ENCODE peak calls at places on chromosomes 12 and 14, in five cellular contexts. One of them, this sample, is unnamed.

GRCh38 chr14:59208224-59208814 is 19.9 kb downstream of the DAAM1 start:
- DNase-seq in CD8-positive, alpha-beta memory T cell: no peak
- DNase-seq in psoas muscle: no peak
- DNase-seq in left ventricle myocardium inferior: no peak
- DNase-seq in upper lobe of right lung: no peak
- DNase-seq in this sample: no peak

GRCh38 chr12:6145584-6145983 is 21.1 kb upstream of the VWF start:
- DNase-seq in CD8-positive, alpha-beta memory T cell: no peak
- DNase-seq in psoas muscle: no peak
- DNase-seq in left ventricle myocardium inferior: no peak
- DNase-seq in upper lobe of right lung: no peak
- DNase-seq in this sample: no peak

GRCh38 chr12:26266881-26267280 is 71.5 kb downstream of the SSPN start:
- DNase-seq in CD8-positive, alpha-beta memory T cell: no peak
- DNase-seq in psoas muscle: no peak
- DNase-seq in left ventricle myocardium inferior: no peak
- DNase-seq in upper lobe of right lung: no peak
- DNase-seq in this sample: no peak

GRCh38 chr12:30417697-30418231 is 277.9 kb downstream of the IPO8 start:
- DNase-seq in CD8-positive, alpha-beta memory T cell: no peak
- DNase-seq in psoas muscle: peak; percentile 61
- DNase-seq in left ventricle myocardium inferior: no peak
- DNase-seq in upper lobe of right lung: no peak
- DNase-seq in this sample: no peak

GRCh38 chr14:21940887-21941855 is 267.6 kb upstream of the OR4E1 start:
- DNase-seq in CD8-positive, alpha-beta memory T cell: no peak
- DNase-seq in psoas muscle: no peak
- DNase-seq in left ventricle myocardium inferior: no peak
- DNase-seq in upper lobe of right lung: no peak
- DNase-seq in this sample: no peak

GRCh38 chr12:34218193-34219045 is 196.1 kb downstream of the ALG10 start:
- DNase-seq in CD8-positive, alpha-beta memory T cell: peak; percentile 48
- DNase-seq in psoas muscle: no peak
- DNase-seq in left ventricle myocardium inferior: peak; percentile 44
- DNase-seq in upper lobe of right lung: peak; percentile 78
- DNase-seq in this sample: peak; percentile 37

GRCh38 chr12:6228535-6229223 is 28.5 kb downstream of the CD9 start:
- DNase-seq in CD8-positive, alpha-beta memory T cell: no peak
- DNase-seq in psoas muscle: peak; percentile 68
- DNase-seq in left ventricle myocardium inferior: no peak
- DNase-seq in upper lobe of right lung: no peak
- DNase-seq in this sample: no peak

GRCh38 chr12:104347374-104348075 is 44.0 kb downstream of the EID3 start:
- DNase-seq in CD8-positive, alpha-beta memory T cell: no peak
- DNase-seq in psoas muscle: no peak
- DNase-seq in left ventricle myocardium inferior: no peak
- DNase-seq in upper lobe of right lung: no peak
- DNase-seq in this sample: no peak

GRCh38 chr14:35140718-35141581 is 18.6 kb downstream of the PRORP start:
- DNase-seq in CD8-positive, alpha-beta memory T cell: no peak
- DNase-seq in psoas muscle: no peak
- DNase-seq in left ventricle myocardium inferior: no peak
- DNase-seq in upper lobe of right lung: no peak
- DNase-seq in this sample: no peak

GRCh38 chr12:108572166-108572790 is 9.9 kb downstream of the ISCU start:
- DNase-seq in CD8-positive, alpha-beta memory T cell: no peak
- DNase-seq in psoas muscle: no peak
- DNase-seq in left ventricle myocardium inferior: no peak
- DNase-seq in upper lobe of right lung: no peak
- DNase-seq in this sample: no peak

GRCh38 chr12:68245071-68246021 is 8.1 kb downstream of the IL22 start:
- DNase-seq in CD8-positive, alpha-beta memory T cell: no peak
- DNase-seq in psoas muscle: no peak
- DNase-seq in left ventricle myocardium inferior: no peak
- DNase-seq in upper lobe of right lung: no peak
- DNase-seq in this sample: no peak

GRCh38 chr12:18919826-18920511 is 182.1 kb downstream of the CAPZA3 start:
- DNase-seq in CD8-positive, alpha-beta memory T cell: no peak
- DNase-seq in psoas muscle: no peak
- DNase-seq in left ventricle myocardium inferior: no peak
- DNase-seq in upper lobe of right lung: no peak
- DNase-seq in this sample: no peak

GRCh38 chr14:64703393-64704144 is 655 bp upstream of the PLEKHG3 start:
- DNase-seq in CD8-positive, alpha-beta memory T cell: no peak
- DNase-seq in psoas muscle: no peak
- DNase-seq in left ventricle myocardium inferior: no peak
- DNase-seq in upper lobe of right lung: no peak
- DNase-seq in this sample: no peak

DNA sequence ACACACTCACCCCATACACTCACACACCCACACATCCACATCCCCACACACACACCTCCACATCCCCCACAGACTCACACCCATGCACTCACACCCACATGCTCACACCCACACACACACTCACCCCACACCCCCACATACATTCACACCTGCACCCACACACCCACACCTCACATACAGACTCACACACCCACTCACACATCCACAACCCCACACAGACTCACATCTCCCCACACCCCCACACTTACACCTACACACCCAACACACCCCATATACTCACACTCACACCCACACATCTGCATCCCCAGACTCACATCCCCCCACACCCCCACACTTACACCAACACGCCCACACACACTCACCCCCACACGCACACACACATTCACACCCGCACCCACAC is 171.8 kb downstream of the GLT1D1 start:
- DNase-seq in CD8-positive, alpha-beta memory T cell: no peak
- DNase-seq in psoas muscle: no peak
- DNase-seq in left ventricle myocardium inferior: no peak
- DNase-seq in upper lobe of right lung: no peak
- DNase-seq in this sample: no peak
- H3K4me3 ChIP-seq in CD8-positive, alpha-beta memory T cell: no peak overlapping the region
- H3K4me3 ChIP-seq in psoas muscle: no peak overlapping the region
- H3K4me3 ChIP-seq in left ventricle myocardium inferior: no peak overlapping the region
- H3K4me3 ChIP-seq in upper lobe of right lung: no peak overlapping the region
- H3K4me3 ChIP-seq in this sample: no peak overlapping the region

GRCh38 chr14:33930464-33930863 is 20.4 kb downstream of the EGLN3 start:
- DNase-seq in CD8-positive, alpha-beta memory T cell: no peak
- DNase-seq in psoas muscle: no peak
- DNase-seq in left ventricle myocardium inferior: no peak
- DNase-seq in upper lobe of right lung: no peak
- DNase-seq in this sample: no peak

GRCh38 chr14:33932033-33932432 is 18.8 kb downstream of the EGLN3 start:
- DNase-seq in CD8-positive, alpha-beta memory T cell: no peak
- DNase-seq in psoas muscle: no peak
- DNase-seq in left ventricle myocardium inferior: no peak
- DNase-seq in upper lobe of right lung: no peak
- DNase-seq in this sample: no peak

GRCh38 chr14:33931439-33931838 is 19.4 kb downstream of the EGLN3 start:
- DNase-seq in CD8-positive, alpha-beta memory T cell: no peak
- DNase-seq in psoas muscle: no peak
- DNase-seq in left ventricle myocardium inferior: no peak
- DNase-seq in upper lobe of right lung: no peak
- DNase-seq in this sample: no peak

GRCh38 chr14:33925209-33925608 is 25.7 kb downstream of the EGLN3 start:
- DNase-seq in CD8-positive, alpha-beta memory T cell: no peak
- DNase-seq in psoas muscle: no peak
- DNase-seq in left ventricle myocardium inferior: no peak
- DNase-seq in upper lobe of right lung: no peak
- DNase-seq in this sample: no peak

DNA sequence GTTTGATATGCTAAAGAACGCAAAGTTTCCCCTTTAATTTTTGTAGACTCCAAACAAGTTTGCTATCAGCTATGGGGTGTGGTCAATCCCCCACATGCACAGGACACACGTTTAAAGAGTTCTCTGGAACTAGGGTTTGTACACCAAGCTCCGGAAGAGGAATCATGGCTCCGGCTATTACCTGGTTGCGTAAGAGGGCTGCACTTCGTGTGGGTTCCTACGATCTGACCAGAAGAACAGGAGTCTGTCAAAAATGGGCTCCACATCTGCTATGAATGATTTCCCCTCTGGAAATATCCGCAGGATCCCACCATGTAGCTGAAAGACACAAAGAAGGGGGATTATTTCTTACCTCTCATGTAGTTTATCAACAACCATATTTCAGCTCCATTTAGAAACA is 22.0 kb downstream of the EGLN3 start:
- DNase-seq in CD8-positive, alpha-beta memory T cell: no peak
- DNase-seq in psoas muscle: no peak
- DNase-seq in left ventricle myocardium inferior: no peak
- DNase-seq in upper lobe of right lung: no peak
- DNase-seq in this sample: no peak
- H3K9me3 ChIP-seq in CD8-positive, alpha-beta memory T cell: no peaks in the 10 kb centered on the region
- H3K9me3 ChIP-seq in psoas muscle: no peaks in the 10 kb centered on the region
- H3K9me3 ChIP-seq in left ventricle myocardium inferior: no peaks in the 10 kb centered on the region
- H3K9me3 ChIP-seq in upper lobe of right lung: no peaks in the 10 kb centered on the region
- H3K9me3 ChIP-seq in this sample: no peaks in the 10 kb centered on the region

GRCh38 chr12:124321040-124321481 is 26.2 kb downstream of the RFLNA start:
- DNase-seq in CD8-positive, alpha-beta memory T cell: peak; percentile 36
- DNase-seq in psoas muscle: peak; percentile 85
- DNase-seq in left ventricle myocardium inferior: peak; percentile 68
- DNase-seq in upper lobe of right lung: peak; percentile 84
- DNase-seq in this sample: peak; percentile 79

GRCh38 chr12:124323771-124324530 is 29.1 kb downstream of the RFLNA start:
- DNase-seq in CD8-positive, alpha-beta memory T cell: no peak
- DNase-seq in psoas muscle: no peak
- DNase-seq in left ventricle myocardium inferior: no peak
- DNase-seq in upper lobe of right lung: no peak
- DNase-seq in this sample: no peak

GRCh38 chr12:124322271-124322998 is 27.5 kb downstream of the RFLNA start:
- DNase-seq in CD8-positive, alpha-beta memory T cell: no peak
- DNase-seq in psoas muscle: no peak
- DNase-seq in left ventricle myocardium inferior: no peak
- DNase-seq in upper lobe of right lung: no peak
- DNase-seq in this sample: no peak

GRCh38 chr12:124319368-124320050 is 24.6 kb downstream of the RFLNA start:
- DNase-seq in CD8-positive, alpha-beta memory T cell: no peak
- DNase-seq in psoas muscle: no peak
- DNase-seq in left ventricle myocardium inferior: no peak
- DNase-seq in upper lobe of right lung: no peak
- DNase-seq in this sample: no peak

DNA sequence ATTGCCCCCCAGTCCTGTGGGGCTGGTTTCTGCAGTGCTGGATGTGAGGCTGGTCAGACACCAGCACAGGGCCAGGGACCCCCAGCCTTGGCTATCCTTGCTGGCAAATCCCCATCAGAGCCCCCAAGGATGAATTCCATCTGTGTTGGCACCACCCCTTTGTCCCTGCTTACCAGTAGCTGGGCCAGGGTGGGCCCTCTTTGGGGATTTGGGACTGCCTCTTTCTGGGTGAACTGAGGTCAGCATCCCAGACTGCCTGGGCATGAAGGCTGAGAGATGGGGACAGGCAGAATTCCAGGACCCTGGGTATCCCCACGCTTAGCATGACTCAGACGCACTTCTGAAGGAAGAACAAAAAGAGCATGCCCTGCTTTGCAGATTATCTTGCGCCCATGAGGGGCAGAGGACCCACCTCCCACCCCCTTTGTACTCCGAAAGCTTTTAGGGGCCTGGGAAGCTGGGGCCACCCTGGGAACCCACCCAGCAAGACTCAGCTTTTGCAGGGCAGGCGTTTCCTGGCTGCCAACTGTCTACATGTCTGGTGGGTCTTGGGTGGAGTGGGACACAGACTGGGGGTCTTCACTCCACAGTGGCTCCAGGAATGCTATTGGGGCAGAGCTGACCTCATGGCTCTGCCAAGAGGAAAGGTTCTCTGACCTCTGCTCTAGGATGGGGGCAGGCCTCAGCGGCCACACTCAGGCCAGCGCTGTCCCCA is 26.8 kb downstream of the RFLNA start:
- DNase-seq in CD8-positive, alpha-beta memory T cell: no peak
- DNase-seq in psoas muscle: no peak
- DNase-seq in left ventricle myocardium inferior: no peak
- DNase-seq in upper lobe of right lung: no peak
- DNase-seq in this sample: no peak
- H3K27ac ChIP-seq in CD8-positive, alpha-beta memory T cell: no peak overlapping the region
- H3K27ac ChIP-seq in psoas muscle: no peak overlapping the region
- H3K27ac ChIP-seq in left ventricle myocardium inferior: no peak overlapping the region
- H3K27ac ChIP-seq in upper lobe of right lung: no peak overlapping the region
- H3K27ac ChIP-seq in this sample: no peak overlapping the region

GRCh38 chr14:68922886-68923285 is 56.2 kb downstream of the ACTN1 start:
- DNase-seq in CD8-positive, alpha-beta memory T cell: no peak
- DNase-seq in psoas muscle: no peak
- DNase-seq in left ventricle myocardium inferior: no peak
- DNase-seq in upper lobe of right lung: no peak
- DNase-seq in this sample: no peak
- H3K4me3 ChIP-seq in CD8-positive, alpha-beta memory T cell: no peak overlapping the region
- H3K4me3 ChIP-seq in psoas muscle: no peak overlapping the region
- H3K4me3 ChIP-seq in left ventricle myocardium inferior: no peak overlapping the region
- H3K4me3 ChIP-seq in upper lobe of right lung: no peak overlapping the region
- H3K4me3 ChIP-seq in this sample: no peak overlapping the region

DNA sequence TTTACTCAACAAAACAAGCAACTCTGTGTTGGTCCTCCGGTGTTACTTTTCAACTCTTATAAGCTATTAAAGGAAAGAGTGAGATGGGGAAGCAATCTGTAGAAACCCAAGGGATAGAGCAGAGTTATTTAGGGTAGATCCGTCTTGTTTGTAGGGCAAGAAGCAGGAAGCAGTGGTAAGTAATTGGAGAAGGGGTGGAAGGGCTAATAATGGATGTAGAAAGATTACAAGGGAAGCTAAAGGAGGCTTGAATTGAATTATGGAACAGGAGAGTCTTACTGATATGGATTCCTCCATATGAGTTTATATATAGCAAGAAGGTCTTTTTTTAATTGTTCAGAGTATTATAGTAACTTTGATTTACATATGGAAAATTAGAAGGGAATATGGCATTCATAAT is 72.7 kb downstream of the MNAT1 start:
- DNase-seq in CD8-positive, alpha-beta memory T cell: no peak
- DNase-seq in psoas muscle: no peak
- DNase-seq in left ventricle myocardium inferior: no peak
- DNase-seq in upper lobe of right lung: no peak
- DNase-seq in this sample: no peak
- H3K9me3 ChIP-seq in CD8-positive, alpha-beta memory T cell: no peaks in the 10 kb centered on the region
- H3K9me3 ChIP-seq in psoas muscle: no peaks in the 10 kb centered on the region
- H3K9me3 ChIP-seq in left ventricle myocardium inferior: no peaks in the 10 kb centered on the region
- H3K9me3 ChIP-seq in upper lobe of right lung: no peaks in the 10 kb centered on the region
- H3K9me3 ChIP-seq in this sample: no peaks in the 10 kb centered on the region

DNA sequence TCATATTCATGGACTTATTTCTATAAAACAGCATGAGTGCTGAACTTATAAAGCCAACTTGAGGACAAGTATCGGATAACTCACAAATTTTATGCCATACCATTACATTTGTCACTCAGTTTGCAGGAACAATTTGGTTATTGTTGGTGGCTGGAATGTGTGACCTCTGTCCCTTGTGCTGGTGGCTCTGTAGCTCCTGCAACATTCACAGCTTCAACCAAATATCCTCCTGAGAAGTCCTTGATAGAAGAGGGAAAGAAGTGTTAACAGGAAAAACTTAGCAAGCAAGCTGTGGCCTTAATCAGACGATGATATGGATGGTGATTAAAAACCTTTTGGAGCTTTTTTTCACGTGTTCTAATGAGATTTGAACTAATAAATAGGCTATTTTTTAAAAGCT is 61.0 kb upstream of the DNM1L start:
- DNase-seq in CD8-positive, alpha-beta memory T cell: no peak
- DNase-seq in psoas muscle: no peak
- DNase-seq in left ventricle myocardium inferior: no peak
- DNase-seq in upper lobe of right lung: no peak
- DNase-seq in this sample: no peak
- H3K27ac ChIP-seq in CD8-positive, alpha-beta memory T cell: no peak overlapping the region
- H3K27ac ChIP-seq in psoas muscle: no peak overlapping the region
- H3K27ac ChIP-seq in left ventricle myocardium inferior: no peak overlapping the region
- H3K27ac ChIP-seq in upper lobe of right lung: no peak overlapping the region
- H3K27ac ChIP-seq in this sample: no peak overlapping the region

GRCh38 chr12:51217968-51218606 is at the start of gene POU6F1:
- DNase-seq in CD8-positive, alpha-beta memory T cell: peak; percentile 55
- DNase-seq in psoas muscle: peak; percentile 91
- DNase-seq in left ventricle myocardium inferior: peak; percentile 63
- DNase-seq in upper lobe of right lung: peak; percentile 90
- DNase-seq in this sample: peak; percentile 77
- H3K4me3 ChIP-seq in CD8-positive, alpha-beta memory T cell: peak within 1 kb of the TSS; percentile 96
- H3K4me3 ChIP-seq in psoas muscle: peak within 1 kb of the TSS; percentile 75
- H3K4me3 ChIP-seq in left ventricle myocardium inferior: peak within 1 kb of the TSS; percentile 91
- H3K4me3 ChIP-seq in upper lobe of right lung: peak within 1 kb of the TSS; percentile 89
- H3K4me3 ChIP-seq in this sample: peak within 1 kb of the TSS; percentile 90

GRCh38 chr14:104305511-104306449 is 167.4 kb downstream of the KIF26A start:
- DNase-seq in CD8-positive, alpha-beta memory T cell: no peak
- DNase-seq in psoas muscle: peak; percentile 34
- DNase-seq in left ventricle myocardium inferior: peak; percentile 5
- DNase-seq in upper lobe of right lung: no peak
- DNase-seq in this sample: no peak
- H3K9me3 ChIP-seq in CD8-positive, alpha-beta memory T cell: no peaks in the 10 kb centered on the region
- H3K9me3 ChIP-seq in psoas muscle: no peaks in the 10 kb centered on the region
- H3K9me3 ChIP-seq in left ventricle myocardium inferior: peaks cover 4% of the 10 kb centered on the region
- H3K9me3 ChIP-seq in upper lobe of right lung: no peaks in the 10 kb centered on the region
- H3K9me3 ChIP-seq in this sample: no peaks in the 10 kb centered on the region